ENCODE peak calls at places on chromosomes 11 and 22, in six cellular contexts. L, Q, F, P, R and K are unnamed samples.

GRCh38 chr11:33669598-33670249 is 30.9 kb downstream of the C11orf91 start:
- DNase-seq in R (no peak), F (peak; percentile 26), Q (no peak), L (no peak), P (no peak), K (no peak)

GRCh38 chr22:17912942-17913704 is 111.2 kb downstream of the MICAL3 start:
- DNase-seq in P (no peak), L (no peak), Q (no peak), R (no peak), F (peak; percentile 23), K (no peak)

GRCh38 chr22:50621491-50621880 is 6.5 kb downstream of the ARSA start:
- DNase-seq in Q (no peak), F (no peak), P (no peak), L (peak; percentile 48), R (no peak), K (no peak)

GRCh38 chr11:266676-267439 is 11.3 kb upstream of the NLRP6 start:
- DNase-seq in L (no peak), F (no peak), R (no peak), Q (no peak), P (no peak), K (no peak)

GRCh38 chr11:116729501-116730240 is 43.1 kb downstream of the BUD13 start:
- DNase-seq in Q (no peak), F (no peak), R (no peak), P (no peak), L (no peak), K (no peak)

GRCh38 chr11:117824571-117825537 is at the start of gene FXYD2:
- DNase-seq in R (no peak), P (no peak), L (no peak), Q (no peak), F (no peak), K (no peak)

GRCh38 chr11:69075421-69076128 is 26.8 kb downstream of the TPCN2 start:
- DNase-seq in F (peak; percentile 96), R (no peak), L (no peak), P (no peak), Q (peak; percentile 91), K (no peak)

GRCh38 chr11:64448599-64449380 is 89.8 kb downstream of the RPS6KA4 start:
- DNase-seq in Q (no peak), R (peak; percentile 80), P (peak; percentile 69), F (peak; percentile 39), L (peak; percentile 74), K (no peak)

GRCh38 chr11:129251067-129251466 is 58.9 kb upstream of the ARHGAP32 start:
- DNase-seq in Q (no peak), F (peak; percentile 34), P (no peak), R (no peak), L (no peak), K (no peak)

GRCh38 chr11:64085915-64086262 is 50.2 kb downstream of the FLRT1 start:
- DNase-seq in R (peak; percentile 43), Q (no peak), F (no peak), P (no peak), L (no peak), K (no peak)

GRCh38 chr11:78110830-78111229 is 28.6 kb downstream of the ALG8 start:
- DNase-seq in P (no peak), R (no peak), L (no peak), F (peak; percentile 23), Q (no peak), K (no peak)

GRCh38 chr22:40213478-40213877 is 35.8 kb downstream of the TNRC6B start:
- DNase-seq in P (peak; percentile 28), R (peak; percentile 23), Q (no peak), L (no peak), F (no peak), K (peak; percentile 22)

GRCh38 chr22:19799322-19800190 is 39.0 kb downstream of the TBX1 start:
- DNase-seq in R (peak; percentile 80), Q (peak; percentile 77), F (peak; percentile 95), L (no peak), P (no peak), K (no peak)

GRCh38 chr22:48044484-48045060 is 1282.1 kb downstream of the TBC1D22A start:
- DNase-seq in Q (no peak), L (no peak), F (no peak), R (no peak), P (no peak), K (no peak)

GRCh38 chr11:73399159-73400090 is 23.2 kb downstream of the RELT start:
- DNase-seq in F (no peak), Q (no peak), P (no peak), L (no peak), R (no peak), K (no peak)

GRCh38 chr11:126328938-126329643 is 25.2 kb downstream of the DCPS start:
- DNase-seq in L (no peak), Q (no peak), F (no peak), R (no peak), P (no peak), K (no peak)

GRCh38 chr22:38906024-38906423 is 34.0 kb upstream of the CBX6 start:
- DNase-seq in R (no peak), F (no peak), Q (no peak), P (no peak), L (no peak), K (no peak)

GRCh38 chr22:38823637-38824036 is 20.2 kb downstream of the NPTXR start:
- DNase-seq in L (no peak), Q (no peak), F (no peak), R (no peak), P (no peak), K (no peak)

GRCh38 chr22:20440637-20441591 is 3.3 kb upstream of the SCARF2 start:
- DNase-seq in F (no peak), L (no peak), R (peak; percentile 3), Q (no peak), P (no peak), K (no peak)

GRCh38 chr11:19753451-19754041 is 40.9 kb downstream of the NAV2 start:
- DNase-seq in L (no peak), F (no peak), Q (no peak), R (no peak), P (no peak), K (no peak)

GRCh38 chr11:76700177-76701100 is 29.9 kb upstream of the LRRC32 start:
- DNase-seq in P (no peak), R (peak; percentile 75), Q (peak; percentile 89), F (peak; percentile 91), L (no peak), K (peak; percentile 72)

GRCh38 chr22:40739723-40740122 is 60.4 kb downstream of the MCHR1 start:
- DNase-seq in R (no peak), Q (no peak), L (no peak), P (no peak), F (no peak), K (no peak)

GRCh38 chr22:30408388-30409101 is 11.7 kb downstream of the SEC14L2 start:
- DNase-seq in L (no peak), F (peak; percentile 93), P (no peak), Q (no peak), R (no peak), K (no peak)

GRCh38 chr11:120969993-120970392 is 53.9 kb upstream of the TBCEL start:
- DNase-seq in L (no peak), F (no peak), P (no peak), Q (no peak), R (no peak), K (no peak)